ENCODE peak calls at places on chromosomes 11 and 22, in six cellular contexts. One of them, this sample, is unnamed.
A peak's percentile ranks its signal among the peaks of the same experiment; 100 is the strongest.

GRCh38 chr11:12274558-12275197 is 102.7 kb upstream of the PARVA start:
- DNase-seq in ovary: no peak
- DNase-seq in small intestine: no peak
- DNase-seq in astrocyte of the cerebellum: no peak
- DNase-seq in foreskin fibroblast: no peak
- DNase-seq in colonic mucosa: no peak
- DNase-seq in this sample: no peak

GRCh38 chr11:128607819-128608218 is 20.5 kb upstream of the ETS1 start:
- DNase-seq in astrocyte of the cerebellum: no peak
- DNase-seq in small intestine: no peak
- DNase-seq in colonic mucosa: no peak
- DNase-seq in foreskin fibroblast: no peak
- DNase-seq in ovary: no peak
- DNase-seq in this sample: no peak

GRCh38 chr11:130223291-130223971 is 63.8 kb downstream of the ST14 start:
- DNase-seq in foreskin fibroblast: no peak
- DNase-seq in colonic mucosa: no peak
- DNase-seq in small intestine: no peak
- DNase-seq in ovary: no peak
- DNase-seq in astrocyte of the cerebellum: no peak
- DNase-seq in this sample: no peak

GRCh38 chr11:83063073-83063754 is 8.5 kb downstream of the RAB30 start:
- DNase-seq in colonic mucosa: no peak
- DNase-seq in astrocyte of the cerebellum: peak; percentile 28
- DNase-seq in foreskin fibroblast: peak; percentile 24
- DNase-seq in ovary: no peak
- DNase-seq in small intestine: peak; percentile 41
- DNase-seq in this sample: no peak

GRCh38 chr11:64472593-64473455 is 113.9 kb downstream of the RPS6KA4 start:
- DNase-seq in ovary: no peak
- DNase-seq in colonic mucosa: no peak
- DNase-seq in small intestine: no peak
- DNase-seq in foreskin fibroblast: no peak
- DNase-seq in astrocyte of the cerebellum: peak; percentile 20
- DNase-seq in this sample: no peak

GRCh38 chr11:36608491-36609199 is 10.6 kb upstream of the RAG2 start:
- DNase-seq in astrocyte of the cerebellum: no peak
- DNase-seq in colonic mucosa: no peak
- DNase-seq in small intestine: no peak
- DNase-seq in foreskin fibroblast: no peak
- DNase-seq in ovary: no peak
- DNase-seq in this sample: no peak

GRCh38 chr22:26428515-26429457 is at the start of gene ASPHD2:
- DNase-seq in foreskin fibroblast: peak; percentile 77
- DNase-seq in colonic mucosa: peak; percentile 69
- DNase-seq in small intestine: peak; percentile 63
- DNase-seq in astrocyte of the cerebellum: peak; percentile 24
- DNase-seq in ovary: peak; percentile 36
- DNase-seq in this sample: peak; percentile 57

GRCh38 chr11:67366546-67366945 is 6.9 kb downstream of the CLCF1 start:
- DNase-seq in colonic mucosa: no peak
- DNase-seq in astrocyte of the cerebellum: no peak
- DNase-seq in foreskin fibroblast: peak; percentile 37
- DNase-seq in ovary: no peak
- DNase-seq in small intestine: no peak
- DNase-seq in this sample: peak; percentile 76

GRCh38 chr22:19523240-19524169 is 705 bp downstream of the CLDN5 start:
- DNase-seq in foreskin fibroblast: peak; percentile 59
- DNase-seq in colonic mucosa: no peak
- DNase-seq in ovary: no peak
- DNase-seq in astrocyte of the cerebellum: no peak
- DNase-seq in small intestine: no peak
- DNase-seq in this sample: no peak

GRCh38 chr11:70772950-70773349 is 374.6 kb downstream of the CTTN start:
- DNase-seq in foreskin fibroblast: no peak
- DNase-seq in ovary: no peak
- DNase-seq in astrocyte of the cerebellum: no peak
- DNase-seq in small intestine: peak; percentile 12
- DNase-seq in colonic mucosa: no peak
- DNase-seq in this sample: no peak

GRCh38 chr22:19337137-19337536 is 45.6 kb upstream of the CLTCL1 start:
- DNase-seq in foreskin fibroblast: no peak
- DNase-seq in small intestine: no peak
- DNase-seq in ovary: no peak
- DNase-seq in astrocyte of the cerebellum: no peak
- DNase-seq in colonic mucosa: no peak
- DNase-seq in this sample: no peak

GRCh38 chr11:83918471-83918870 is 632.3 kb upstream of the CCDC90B start:
- DNase-seq in ovary: no peak
- DNase-seq in foreskin fibroblast: no peak
- DNase-seq in astrocyte of the cerebellum: no peak
- DNase-seq in colonic mucosa: no peak
- DNase-seq in small intestine: no peak
- DNase-seq in this sample: peak; percentile 55

GRCh38 chr11:45724145-45724544 is 58.7 kb upstream of the CHST1 start:
- DNase-seq in small intestine: no peak
- DNase-seq in foreskin fibroblast: no peak
- DNase-seq in ovary: peak; percentile 30
- DNase-seq in colonic mucosa: no peak
- DNase-seq in astrocyte of the cerebellum: no peak
- DNase-seq in this sample: peak; percentile 51

GRCh38 chr11:123429336-123429735 is 733 bp upstream of the GRAMD1B start:
- DNase-seq in small intestine: no peak
- DNase-seq in astrocyte of the cerebellum: no peak
- DNase-seq in ovary: no peak
- DNase-seq in colonic mucosa: no peak
- DNase-seq in foreskin fibroblast: peak; percentile 68
- DNase-seq in this sample: no peak

GRCh38 chr11:57269580-57270021 is 32.6 kb upstream of the APLNR start:
- DNase-seq in astrocyte of the cerebellum: no peak
- DNase-seq in colonic mucosa: no peak
- DNase-seq in small intestine: peak; percentile 84
- DNase-seq in ovary: no peak
- DNase-seq in foreskin fibroblast: peak; percentile 23
- DNase-seq in this sample: no peak

GRCh38 chr11:2093575-2094353 is 45.4 kb downstream of the IGF2 start:
- DNase-seq in astrocyte of the cerebellum: no peak
- DNase-seq in small intestine: no peak
- DNase-seq in colonic mucosa: no peak
- DNase-seq in foreskin fibroblast: no peak
- DNase-seq in ovary: no peak
- DNase-seq in this sample: peak; percentile 83

GRCh38 chr22:21587803-21588611 is 20.5 kb downstream of the UBE2L3 start:
- DNase-seq in ovary: no peak
- DNase-seq in foreskin fibroblast: peak; percentile 44
- DNase-seq in astrocyte of the cerebellum: no peak
- DNase-seq in colonic mucosa: no peak
- DNase-seq in small intestine: no peak
- DNase-seq in this sample: no peak

GRCh38 chr11:14059491-14059890 is 97.0 kb downstream of the SPON1 start:
- DNase-seq in ovary: no peak
- DNase-seq in small intestine: no peak
- DNase-seq in colonic mucosa: no peak
- DNase-seq in astrocyte of the cerebellum: no peak
- DNase-seq in foreskin fibroblast: peak; percentile 59
- DNase-seq in this sample: no peak

GRCh38 chr11:30457045-30457444 is 129.1 kb downstream of the MPPED2 start:
- DNase-seq in foreskin fibroblast: no peak
- DNase-seq in ovary: no peak
- DNase-seq in astrocyte of the cerebellum: no peak
- DNase-seq in colonic mucosa: no peak
- DNase-seq in small intestine: no peak
- DNase-seq in this sample: no peak

GRCh38 chr11:95140397-95141030 is 50.9 kb downstream of the ENDOD1 start:
- DNase-seq in astrocyte of the cerebellum: no peak
- DNase-seq in foreskin fibroblast: peak; percentile 57
- DNase-seq in ovary: no peak
- DNase-seq in small intestine: peak; percentile 37
- DNase-seq in colonic mucosa: no peak
- DNase-seq in this sample: no peak

GRCh38 chr11:20113147-20113435 is 47.2 kb downstream of the DBX1 start:
- DNase-seq in small intestine: no peak
- DNase-seq in foreskin fibroblast: no peak
- DNase-seq in astrocyte of the cerebellum: peak; percentile 45
- DNase-seq in colonic mucosa: no peak
- DNase-seq in ovary: no peak
- DNase-seq in this sample: no peak

GRCh38 chr11:79076526-79077115 is 364.2 kb downstream of the TENM4 start:
- DNase-seq in ovary: no peak
- DNase-seq in astrocyte of the cerebellum: no peak
- DNase-seq in foreskin fibroblast: peak; percentile 69
- DNase-seq in colonic mucosa: peak; percentile 42
- DNase-seq in small intestine: peak; percentile 38
- DNase-seq in this sample: peak; percentile 53

GRCh38 chr11:60367009-60367408 is 11.3 kb upstream of the MS4A7 start:
- DNase-seq in ovary: no peak
- DNase-seq in astrocyte of the cerebellum: no peak
- DNase-seq in colonic mucosa: no peak
- DNase-seq in foreskin fibroblast: no peak
- DNase-seq in small intestine: no peak
- DNase-seq in this sample: no peak

GRCh38 chr11:117819096-117820040 is 5.2 kb downstream of the FXYD2 start:
- DNase-seq in small intestine: peak; percentile 81
- DNase-seq in astrocyte of the cerebellum: peak; percentile 59
- DNase-seq in colonic mucosa: peak; percentile 84
- DNase-seq in foreskin fibroblast: peak; percentile 75
- DNase-seq in ovary: peak; percentile 42
- DNase-seq in this sample: peak; percentile 75

GRCh38 chr11:68115285-68115684 is 5.9 kb downstream of the CHKA start:
- DNase-seq in ovary: no peak
- DNase-seq in astrocyte of the cerebellum: no peak
- DNase-seq in colonic mucosa: no peak
- DNase-seq in foreskin fibroblast: no peak
- DNase-seq in small intestine: no peak
- DNase-seq in this sample: no peak

GRCh38 chr11:24391165-24391564 is 105.7 kb upstream of the LUZP2 start:
- DNase-seq in small intestine: no peak
- DNase-seq in colonic mucosa: no peak
- DNase-seq in ovary: no peak
- DNase-seq in foreskin fibroblast: peak; percentile 7
- DNase-seq in astrocyte of the cerebellum: no peak
- DNase-seq in this sample: no peak

GRCh38 chr11:65655570-65656332 is 7.0 kb downstream of the RELA start:
- DNase-seq in small intestine: no peak
- DNase-seq in astrocyte of the cerebellum: no peak
- DNase-seq in foreskin fibroblast: no peak
- DNase-seq in ovary: no peak
- DNase-seq in colonic mucosa: no peak
- DNase-seq in this sample: no peak

GRCh38 chr22:28142361-28142801 is 223.3 kb upstream of the PITPNB start:
- DNase-seq in foreskin fibroblast: peak; percentile 92
- DNase-seq in small intestine: no peak
- DNase-seq in colonic mucosa: no peak
- DNase-seq in ovary: no peak
- DNase-seq in astrocyte of the cerebellum: peak; percentile 93
- DNase-seq in this sample: no peak

DNA sequence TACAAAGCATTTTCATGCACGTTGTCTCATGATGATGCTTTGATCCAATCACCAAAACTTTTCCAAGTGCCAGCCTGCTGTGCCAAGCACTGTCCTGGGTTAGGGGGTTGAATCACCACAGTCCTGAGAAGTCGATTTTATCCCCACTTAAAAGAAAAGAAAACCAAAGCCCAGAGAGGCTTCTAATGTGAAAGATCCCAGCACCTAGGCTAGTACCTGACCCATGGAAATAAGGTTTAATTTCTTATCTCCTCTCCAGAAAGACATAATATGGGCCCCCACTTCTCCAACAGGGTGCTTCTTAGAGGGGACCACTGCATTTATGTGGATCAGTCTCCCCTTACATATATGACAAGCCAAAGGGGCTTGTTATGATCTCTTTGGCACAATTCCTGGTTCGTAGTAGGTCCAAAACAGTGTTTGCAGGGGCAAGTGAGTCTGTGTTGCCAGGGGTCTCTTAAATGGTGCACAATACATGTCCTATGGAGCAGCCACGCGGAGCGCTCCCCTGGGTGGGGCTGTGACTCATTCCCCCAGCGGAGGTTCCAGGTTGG is 1.9 kb upstream of the BCL9L start:
- DNase-seq in small intestine: no peak
- DNase-seq in colonic mucosa: no peak
- DNase-seq in ovary: no peak
- DNase-seq in foreskin fibroblast: peak; percentile 45
- DNase-seq in astrocyte of the cerebellum: no peak
- DNase-seq in this sample: peak; percentile 30
- H3K4me3 ChIP-seq in small intestine: peak overlapping the region; percentile 73
- H3K4me3 ChIP-seq in colonic mucosa: no peak overlapping the region
- H3K4me3 ChIP-seq in ovary: no peak overlapping the region
- H3K4me3 ChIP-seq in foreskin fibroblast: peak overlapping the region; percentile 52
- H3K4me3 ChIP-seq in astrocyte of the cerebellum: peak overlapping the region; percentile 66
- H3K4me3 ChIP-seq in this sample: no peak overlapping the region

GRCh38 chr11:62457474-62457873 is 38.6 kb downstream of the SCGB1A1 start:
- DNase-seq in ovary: no peak
- DNase-seq in colonic mucosa: no peak
- DNase-seq in astrocyte of the cerebellum: no peak
- DNase-seq in foreskin fibroblast: no peak
- DNase-seq in small intestine: no peak
- DNase-seq in this sample: no peak

GRCh38 chr11:62464655-62465054 is 45.8 kb downstream of the SCGB1A1 start:
- DNase-seq in ovary: no peak
- DNase-seq in foreskin fibroblast: no peak
- DNase-seq in small intestine: no peak
- DNase-seq in colonic mucosa: no peak
- DNase-seq in astrocyte of the cerebellum: no peak
- DNase-seq in this sample: no peak

GRCh38 chr11:62458212-62459002 is 39.6 kb downstream of the SCGB1A1 start:
- DNase-seq in astrocyte of the cerebellum: no peak
- DNase-seq in colonic mucosa: no peak
- DNase-seq in ovary: no peak
- DNase-seq in small intestine: peak; percentile 63
- DNase-seq in foreskin fibroblast: no peak
- DNase-seq in this sample: no peak

GRCh38 chr11:62459080-62459479 is 40.2 kb downstream of the SCGB1A1 start:
- DNase-seq in astrocyte of the cerebellum: no peak
- DNase-seq in small intestine: no peak
- DNase-seq in ovary: no peak
- DNase-seq in foreskin fibroblast: peak; percentile 62
- DNase-seq in colonic mucosa: no peak
- DNase-seq in this sample: no peak

GRCh38 chr11:62461740-62462522 is 43.1 kb downstream of the SCGB1A1 start:
- DNase-seq in astrocyte of the cerebellum: no peak
- DNase-seq in colonic mucosa: no peak
- DNase-seq in small intestine: no peak
- DNase-seq in foreskin fibroblast: peak; percentile 61
- DNase-seq in ovary: no peak
- DNase-seq in this sample: no peak
- H3K4me3 ChIP-seq in astrocyte of the cerebellum: no peak overlapping the region
- H3K4me3 ChIP-seq in colonic mucosa: no peak overlapping the region
- H3K4me3 ChIP-seq in small intestine: no peak overlapping the region
- H3K4me3 ChIP-seq in foreskin fibroblast: no peak overlapping the region
- H3K4me3 ChIP-seq in ovary: no peak overlapping the region
- H3K4me3 ChIP-seq in this sample: no peak overlapping the region

GRCh38 chr22:31212783-31213626 is 907 bp downstream of the LIMK2 start:
- DNase-seq in colonic mucosa: peak; percentile 38
- DNase-seq in ovary: no peak
- DNase-seq in astrocyte of the cerebellum: no peak
- DNase-seq in small intestine: no peak
- DNase-seq in foreskin fibroblast: no peak
- DNase-seq in this sample: no peak
- H3K4me3 ChIP-seq in colonic mucosa: peak overlapping the region; percentile 91
- H3K4me3 ChIP-seq in ovary: peak overlapping the region; percentile 68
- H3K4me3 ChIP-seq in astrocyte of the cerebellum: peak overlapping the region; percentile 96
- H3K4me3 ChIP-seq in small intestine: peak overlapping the region; percentile 87
- H3K4me3 ChIP-seq in foreskin fibroblast: peak overlapping the region; percentile 88
- H3K4me3 ChIP-seq in this sample: peak overlapping the region; percentile 62

GRCh38 chr11:790721-791564 is 1.1 kb upstream of the CEND1 start:
- DNase-seq in foreskin fibroblast: peak; percentile 74
- DNase-seq in ovary: no peak
- DNase-seq in astrocyte of the cerebellum: no peak
- DNase-seq in small intestine: no peak
- DNase-seq in colonic mucosa: no peak
- DNase-seq in this sample: peak; percentile 15
- H3K4me3 ChIP-seq in foreskin fibroblast: no peak overlapping the region
- H3K4me3 ChIP-seq in ovary: no peak overlapping the region
- H3K4me3 ChIP-seq in astrocyte of the cerebellum: no peak overlapping the region
- H3K4me3 ChIP-seq in small intestine: no peak overlapping the region
- H3K4me3 ChIP-seq in colonic mucosa: no peak overlapping the region
- H3K4me3 ChIP-seq in this sample: no peak overlapping the region

This sample was measured in right cardiac atrium.